ENCODE peak calls at places on chromosome 16, in seven cellular contexts. X is mesenchymal stem cell, Y is mesendoderm, O is IMR-90, U is H9, D is trophoblast cell, J is H1. I is an unnamed sample.

GRCh38 chr16:13702614-13703013 is 217.3 kb upstream of the ERCC4 start:
- DNase-seq in X (no peak), Y (no peak), O (no peak), U (no peak), D (no peak), J (no peak), I (no peak)

GRCh38 chr16:56191807-56192643 is 736 bp downstream of the GNAO1 start:
- DNase-seq in X (no peak), Y (peak; percentile 19), O (no peak), U (no peak), D (peak; percentile 12), J (no peak), I (no peak)

GRCh38 chr16:1878256-1878655 is 6.3 kb upstream of the MEIOB start:
- DNase-seq in X (no peak), Y (no peak), O (no peak), U (no peak), D (no peak), J (no peak), I (no peak)

GRCh38 chr16:66899945-66900688 is 18.6 kb downstream of the CDH16 start:
- DNase-seq in X (peak; percentile 92), Y (peak; percentile 85), O (peak; percentile 79), U (no peak), D (no peak), J (no peak), I (no peak)

GRCh38 chr16:29825145-29826044 is 5.1 kb downstream of the MVP start:
- DNase-seq in X (peak; percentile 80), Y (peak; percentile 47), O (peak; percentile 90), U (no peak), D (no peak), J (no peak), I (no peak)

GRCh38 chr16:56483394-56483793 is 32.0 kb downstream of the OGFOD1 start:
- DNase-seq in X (no peak), Y (no peak), O (no peak), U (no peak), D (no peak), J (no peak), I (no peak)

GRCh38 chr16:85514601-85515318 is 98.4 kb upstream of the GSE1 start:
- DNase-seq in X (peak; percentile 91), Y (peak; percentile 74), O (peak; percentile 92), U (no peak), D (peak; percentile 100), J (no peak), I (peak; percentile 38)

GRCh38 chr16:1614226-1615102 is 2.3 kb downstream of the CRAMP1 start:
- DNase-seq in X (peak; percentile 62), Y (peak; percentile 42), O (peak; percentile 30), U (no peak), D (peak; percentile 57), J (no peak), I (peak; percentile 18)

GRCh38 chr16:82638095-82638798 is 11.5 kb downstream of the CDH13 start:
- DNase-seq in X (peak; percentile 92), Y (no peak), O (peak; percentile 95), U (no peak), D (no peak), J (no peak), I (no peak)

DNA sequence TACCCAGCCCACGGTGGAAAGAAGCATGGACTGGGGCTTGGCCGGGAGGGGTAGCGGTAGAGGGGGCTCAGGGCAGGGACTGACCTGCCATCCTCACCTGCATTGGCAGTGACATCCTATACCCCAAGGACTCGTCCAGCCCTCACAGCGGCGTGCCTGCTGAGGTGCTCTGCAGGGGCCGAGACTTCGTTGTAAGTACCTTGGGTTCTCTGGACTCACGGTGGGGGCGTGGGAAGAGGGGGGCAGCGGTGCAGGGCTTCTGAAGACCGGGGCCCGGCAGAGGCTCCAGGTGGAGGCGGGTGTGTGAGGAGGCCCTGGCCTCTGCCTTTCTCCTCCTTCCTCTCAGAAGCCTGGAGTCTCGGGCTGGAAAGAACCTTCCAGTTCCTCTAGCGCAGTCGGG is 25.5 kb downstream of the POLR3E start:
- DNase-seq in X (no peak), Y (no peak), O (no peak), U (no peak), D (no peak), J (no peak), I (no peak)
- H3K79me1 ChIP-seq in X (peaks cover 41% of the 10 kb centered on the region), Y (peaks cover 10% of the 10 kb centered on the region), O (no peaks in the 10 kb centered on the region), U (peaks cover 2% of the 10 kb centered on the region), D (no peaks in the 10 kb centered on the region), J (peaks cover 4% of the 10 kb centered on the region), I (peaks cover 15% of the 10 kb centered on the region)

DNA sequence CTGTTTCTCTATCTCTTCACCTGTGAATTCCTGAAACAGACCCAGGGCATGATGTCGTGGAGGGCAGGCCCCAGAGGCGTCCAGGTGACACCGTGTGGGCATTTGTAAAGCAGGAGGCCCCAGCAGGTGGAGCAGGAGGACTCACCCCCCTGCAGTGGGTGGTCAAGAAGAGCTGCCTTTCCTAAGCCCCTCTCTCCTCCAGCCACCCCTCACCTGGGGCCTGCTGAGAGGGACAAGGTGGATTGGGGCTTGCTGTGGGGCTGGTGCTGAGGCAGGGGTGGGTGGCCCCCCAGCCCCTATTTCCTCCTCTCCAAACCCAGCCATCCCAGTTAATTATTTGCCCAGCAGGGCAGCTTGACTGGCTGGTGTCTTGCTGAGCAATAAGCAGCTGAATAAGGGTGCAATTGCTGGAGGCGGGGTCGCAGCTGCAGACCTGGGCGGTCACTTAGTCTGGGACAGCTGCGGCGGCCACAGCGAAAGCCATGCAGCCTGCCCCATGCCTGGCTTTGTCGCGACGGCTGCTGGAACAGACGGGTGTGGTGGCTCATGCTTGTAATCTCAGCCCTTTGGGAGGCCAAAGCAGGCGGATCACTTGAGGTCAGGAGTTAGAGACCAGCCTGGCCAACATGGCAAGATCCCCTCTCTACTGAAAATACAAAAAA is 56.4 kb downstream of the JPH3 start:
- DNase-seq in X (no peak), Y (no peak), O (no peak), U (peak; percentile 47), D (no peak), J (no peak), I (no peak)
- H3K4ac ChIP-seq in X (no peak overlapping the region), Y (no peak overlapping the region), O (no peak overlapping the region), U (no peak overlapping the region), D (no peak overlapping the region), J (no peak overlapping the region), I (no peak overlapping the region)

DNA sequence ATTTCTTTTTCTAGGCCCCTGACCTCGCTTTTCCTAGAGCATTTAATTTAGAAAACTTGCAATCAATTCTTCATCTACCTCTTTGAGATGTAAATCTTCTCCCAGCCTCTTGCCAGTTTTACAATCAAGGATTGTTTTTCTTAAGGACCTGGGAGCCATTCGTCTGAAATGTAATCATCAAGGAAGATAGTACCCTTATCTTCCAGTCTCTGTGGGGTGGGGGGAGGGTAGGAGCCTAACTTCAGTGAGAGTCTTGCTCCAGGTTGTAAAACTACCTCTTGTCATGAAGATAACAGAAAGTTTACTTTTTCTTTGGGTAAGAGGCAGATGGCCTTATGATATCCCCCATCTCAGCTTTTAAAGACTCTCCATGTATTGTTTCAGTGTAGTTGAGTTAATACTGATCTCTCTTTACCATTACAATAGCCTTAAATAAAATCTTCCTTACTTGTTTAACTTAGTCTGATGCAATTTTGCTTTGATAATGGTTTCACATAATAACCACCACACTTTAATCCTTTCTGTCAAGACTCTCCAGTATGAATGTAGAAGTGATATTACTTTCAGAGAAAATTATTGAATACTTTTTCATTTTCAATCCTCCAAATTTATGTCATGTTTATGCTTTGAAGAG is 110.2 kb upstream of the CPHXL start:
- DNase-seq in X (no peak), Y (peak; percentile 92), O (no peak), U (no peak), D (no peak), J (no peak), I (no peak)
- H3K79me1 ChIP-seq in X (no peaks in the 10 kb centered on the region), Y (no peaks in the 10 kb centered on the region), O (no peaks in the 10 kb centered on the region), U (no peaks in the 10 kb centered on the region), D (no peaks in the 10 kb centered on the region), J (no peaks in the 10 kb centered on the region), I (no peaks in the 10 kb centered on the region)

GRCh38 chr16:59290718-59291117 is 556.6 kb upstream of the GOT2 start:
- DNase-seq in X (no peak), Y (peak; percentile 86), O (no peak), U (no peak), D (no peak), J (no peak), I (no peak)
- H3K4ac ChIP-seq in X (no peak overlapping the region), Y (no peak overlapping the region), O (no peak overlapping the region), U (no peak overlapping the region), D (no peak overlapping the region), J (no peak overlapping the region), I (no peak overlapping the region)

GRCh38 chr16:84225571-84225970 is 14.2 kb downstream of the KCNG4 start:
- DNase-seq in X (no peak), Y (no peak), O (no peak), U (no peak), D (no peak), J (no peak), I (no peak)

GRCh38 chr16:84224554-84224953 is 15.3 kb downstream of the KCNG4 start:
- DNase-seq in X (no peak), Y (no peak), O (no peak), U (no peak), D (no peak), J (no peak), I (no peak)

GRCh38 chr16:84226026-84226425 is 13.8 kb downstream of the KCNG4 start:
- DNase-seq in X (no peak), Y (no peak), O (no peak), U (no peak), D (no peak), J (no peak), I (no peak)

GRCh38 chr16:84225126-84225525 is 14.7 kb downstream of the KCNG4 start:
- DNase-seq in X (no peak), Y (no peak), O (no peak), U (no peak), D (no peak), J (no peak), I (no peak)

DNA sequence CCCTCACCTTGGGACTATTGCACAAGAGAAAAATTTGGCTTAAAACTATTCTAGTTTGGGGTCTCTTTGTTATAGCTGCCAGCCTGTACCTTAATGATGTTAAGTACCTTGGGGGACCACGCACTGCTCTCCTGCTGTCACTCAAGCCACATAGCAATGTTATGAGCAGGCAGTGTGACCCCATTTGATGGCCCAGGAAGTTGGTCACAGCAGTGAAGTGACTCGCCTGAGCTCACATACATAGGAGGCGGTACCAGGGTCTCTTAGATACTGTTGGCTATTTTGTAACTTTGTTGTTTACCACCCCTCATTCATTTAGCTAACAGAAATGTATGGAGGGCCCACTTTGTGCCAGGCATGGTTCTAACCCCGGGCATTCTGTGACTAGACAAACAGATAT is 16.4 kb downstream of the KCNG4 start:
- DNase-seq in X (no peak), Y (no peak), O (peak; percentile 8), U (no peak), D (no peak), J (no peak), I (no peak)
- H3K79me1 ChIP-seq in X (no peaks in the 10 kb centered on the region), Y (no peaks in the 10 kb centered on the region), O (no peaks in the 10 kb centered on the region), U (no peaks in the 10 kb centered on the region), D (no peaks in the 10 kb centered on the region), J (no peaks in the 10 kb centered on the region), I (peaks cover 3% of the 10 kb centered on the region)

I was measured in neuronal stem cell.